ENCODE peak calls at places on chromosomes 11 and 22, in seven cellular contexts. S is stomach, X is SK-N-SH, N is Panc1, O is HL-60, M is transverse colon, H is GM23338. L is an unnamed sample.

GRCh38 chr11:14189874-14190273 is 169.1 kb downstream of the RRAS2 start:
- DNase-seq in S (no peak), X (no peak), N (no peak), O (peak), M (peak), H (no peak), L (no peak)

GRCh38 chr11:119446434-119446833 is 23.5 kb upstream of the THY1 start:
- DNase-seq in S (no peak), X (no peak), N (no peak), O (no peak), M (no peak), H (no peak), L (no peak)

GRCh38 chr11:71499125-71499524 is 27.9 kb upstream of the KRTAP5-7 start:
- DNase-seq in S (peak), X (peak), N (no peak), O (peak), M (no peak), H (no peak), L (no peak)

GRCh38 chr11:127042445-127042844 is 41.9 kb upstream of the KIRREL3 start:
- DNase-seq in S (no peak), X (no peak), N (no peak), O (no peak), M (no peak), H (no peak), L (no peak)

GRCh38 chr11:8331767-8332166 is 68.1 kb upstream of the LMO1 start:
- DNase-seq in S (no peak), X (no peak), N (no peak), O (no peak), M (no peak), H (no peak), L (no peak)

GRCh38 chr11:19191530-19192169 is 10.1 kb downstream of the CSRP3 start:
- DNase-seq in S (no peak), X (peak), N (no peak), O (no peak), M (peak), H (no peak), L (no peak)

GRCh38 chr11:131609317-131609716 is 238.9 kb downstream of the NTM start:
- DNase-seq in S (no peak), X (no peak), N (no peak), O (no peak), M (no peak), H (no peak), L (no peak)

GRCh38 chr11:57639321-57640067 is 10.2 kb downstream of the YPEL4 start:
- DNase-seq in S (no peak), X (peak), N (no peak), O (no peak), M (no peak), H (peak), L (no peak)

GRCh38 chr11:129320485-129320884 is 55.2 kb upstream of the BARX2 start:
- DNase-seq in S (no peak), X (no peak), N (no peak), O (no peak), M (no peak), H (no peak), L (no peak)

GRCh38 chr22:20086101-20086599 is 6.1 kb downstream of the DGCR8 start:
- DNase-seq in S (no peak), X (no peak), N (no peak), O (no peak), M (no peak), H (no peak), L (no peak)

GRCh38 chr22:31080164-31080847 is 812 bp upstream of the SMTN start:
- DNase-seq in S (no peak), X (peak), N (no peak), O (no peak), M (no peak), H (peak), L (no peak)

GRCh38 chr11:17252704-17253103 is 23.8 kb upstream of the NUCB2 start:
- DNase-seq in S (no peak), X (no peak), N (no peak), O (no peak), M (no peak), H (no peak), L (no peak)

GRCh38 chr11:77617892-77618291 is 19.7 kb downstream of the CLNS1A start:
- DNase-seq in S (no peak), X (no peak), N (no peak), O (no peak), M (no peak), H (no peak), L (no peak)

GRCh38 chr11:62539238-62539925 is 7.2 kb downstream of the AHNAK start:
- DNase-seq in S (peak), X (peak), N (no peak), O (peak), M (peak), H (no peak), L (no peak)

GRCh38 chr11:75160328-75160757 is 9.4 kb downstream of the SLCO2B1 start:
- DNase-seq in S (no peak), X (no peak), N (no peak), O (no peak), M (no peak), H (no peak), L (no peak)

GRCh38 chr11:102497061-102497460 is 33.5 kb downstream of the MMP7 start:
- DNase-seq in S (no peak), X (no peak), N (no peak), O (no peak), M (no peak), H (no peak), L (no peak)

GRCh38 chr11:68016904-68017817 is 7.0 kb downstream of the ALDH3B1 start:
- DNase-seq in S (no peak), X (no peak), N (no peak), O (no peak), M (no peak), H (no peak), L (no peak)

GRCh38 chr11:128308793-128309192 is 278.6 kb downstream of the ETS1 start:
- DNase-seq in S (no peak), X (no peak), N (no peak), O (no peak), M (no peak), H (no peak), L (no peak)

GRCh38 chr11:68308068-68308467 is 4.3 kb upstream of the LRP5 start:
- DNase-seq in S (no peak), X (peak), N (no peak), O (no peak), M (no peak), H (no peak), L (no peak)

GRCh38 chr22:37023743-37024338 is 4.3 kb downstream of the MPST start:
- DNase-seq in S (no peak), X (no peak), N (no peak), O (no peak), M (peak), H (no peak), L (no peak)
- TF ChIP-seq POLR2AphosphoS5 in S (no peak), X (no peak), N (no peak), O (no peak), M (no peak), H (no peak), L (no peak)

GRCh38 chr11:83034673-83035014 is 37.1 kb downstream of the RAB30 start:
- DNase-seq in S (no peak), X (no peak), N (no peak), O (no peak), M (no peak), H (no peak), L (no peak)
- TF ChIP-seq POLR2AphosphoS5 in S (no peak), X (no peak), N (no peak), O (no peak), M (no peak), H (no peak), L (no peak)

DNA sequence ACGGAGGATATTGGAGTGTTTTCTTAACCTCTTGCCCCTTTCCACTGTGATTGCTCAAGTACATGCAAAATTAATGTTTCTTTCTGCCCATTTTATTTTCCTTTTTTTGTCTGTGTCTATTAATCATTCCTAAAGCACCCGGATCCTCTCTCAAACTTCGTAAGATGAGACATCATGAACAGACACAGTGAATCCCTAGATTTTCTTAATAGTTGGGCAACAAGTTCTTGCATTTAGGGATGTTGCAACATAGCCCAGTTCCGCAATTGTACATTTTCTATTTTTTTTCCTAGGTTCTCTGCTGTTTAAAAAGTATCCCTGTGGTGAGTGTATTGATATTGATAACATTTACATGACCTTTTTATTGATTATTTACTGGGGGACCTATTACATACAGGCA is 2.9 kb downstream of the FAM111A start:
- DNase-seq in S (no peak), X (no peak), N (no peak), O (peak), M (no peak), H (no peak), L (no peak)
- TF ChIP-seq POLR2AphosphoS5 in S (peak), X (no peak), N (no peak), O (peak), M (no peak), H (no peak), L (no peak)

GRCh38 chr11:111601979-111602864 is at the start of gene SIK2:
- DNase-seq in S (peak), X (peak), N (peak), O (peak), M (peak), H (peak), L (peak)
- TF ChIP-seq POLR2AphosphoS5 in S (peak), X (no peak), N (peak), O (peak), M (peak), H (peak), L (peak)

GRCh38 chr22:28857288-28857687 is 26.1 kb upstream of the ZNRF3 start:
- DNase-seq in S (no peak), X (no peak), N (no peak), O (no peak), M (no peak), H (no peak), L (no peak)

GRCh38 chr22:28856095-28856455 is 27.3 kb upstream of the ZNRF3 start:
- DNase-seq in S (no peak), X (no peak), N (no peak), O (no peak), M (no peak), H (no peak), L (no peak)

GRCh38 chr22:28855355-28856094 is 27.8 kb upstream of the ZNRF3 start:
- DNase-seq in S (peak), X (peak), N (peak), O (peak), M (peak), H (peak), L (peak)
- TF ChIP-seq POLR2AphosphoS5 in S (peak), X (no peak), N (no peak), O (no peak), M (no peak), H (no peak), L (no peak)

GRCh38 chr11:2312232-2313042 is 10.6 kb downstream of the TSPAN32 start:
- DNase-seq in S (no peak), X (peak), N (no peak), O (no peak), M (no peak), H (peak), L (no peak)
- TF ChIP-seq POLR2AphosphoS5 in S (no peak), X (no peak), N (no peak), O (peak), M (no peak), H (no peak), L (no peak)

GRCh38 chr11:11857769-11858168 is 16.0 kb downstream of the USP47 start:
- DNase-seq in S (no peak), X (no peak), N (no peak), O (no peak), M (no peak), H (peak), L (no peak)
- TF ChIP-seq POLR2AphosphoS5 in S (no peak), X (no peak), N (no peak), O (no peak), M (no peak), H (no peak), L (no peak)

GRCh38 chr11:63916837-63917684 is at the start of gene RCOR2:
- DNase-seq in S (peak), X (peak), N (no peak), O (peak), M (peak), H (peak), L (no peak)
- TF ChIP-seq POLR2AphosphoS5 in S (peak), X (peak), N (no peak), O (no peak), M (peak), H (peak), L (no peak)

DNA sequence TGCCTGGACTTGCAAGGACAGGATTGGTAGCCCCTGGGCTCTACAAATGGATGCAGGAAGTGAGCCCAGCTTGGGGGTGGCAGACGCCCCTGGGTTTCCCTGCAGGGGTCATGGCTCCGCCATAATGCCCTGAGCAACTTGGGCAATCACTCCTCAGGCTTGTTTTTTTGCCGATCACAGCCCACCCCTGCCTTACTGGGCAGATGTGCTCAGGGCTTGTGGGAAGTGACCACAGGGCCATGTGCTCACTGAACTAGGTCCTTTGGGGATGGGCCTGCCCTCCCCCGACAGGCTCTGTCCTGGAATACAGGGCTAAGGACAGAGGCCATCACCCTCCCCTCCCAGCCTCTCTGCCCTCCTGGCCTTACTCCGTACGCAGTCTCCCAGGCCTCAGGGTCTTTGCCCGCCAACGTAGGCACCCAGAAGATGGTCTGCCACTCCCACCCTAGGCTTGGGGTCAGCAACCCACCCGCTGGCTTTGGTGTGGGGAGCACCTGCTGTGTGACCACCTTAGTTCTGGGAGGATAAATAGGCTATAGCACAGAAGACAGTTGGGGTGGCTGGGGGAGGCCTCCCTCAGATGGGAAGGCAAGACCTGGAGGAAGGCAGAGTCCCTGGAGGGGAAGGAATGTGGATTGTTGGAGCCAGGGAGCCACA is 3.8 kb downstream of the RPLP2 start:
- DNase-seq in S (no peak), X (no peak), N (no peak), O (no peak), M (no peak), H (no peak), L (no peak)
- TF ChIP-seq POLR2AphosphoS5 in S (no peak), X (no peak), N (peak), O (peak), M (no peak), H (no peak), L (no peak)